ENCODE peak calls at places on chromosomes 6 and 20, in ten cellular contexts. S is Jurkat, Clone E6-1; V is stimulated activated CD4-positive, alpha-beta T cell treated with anti-CD3 and anti-CD28 coated beads, Interleukin-4, amount 100 ng/mL, for 4 hours; G is sciatic nerve; Y is NCI-H187 treated with DMSO at 0.1 percent for 48 hours; Q is nephron progenitor cell; U is HTR-8/SVneo; R is effector memory CD4-positive, alpha-beta T cell; W is tibial artery; D is activated CD8-positive, alpha-beta memory T cell treated with anti-CD3 and anti-CD28 coated beads, Interleukin-2, amount 10 ng/mL, durations not matched to agents 7 days and 5 days. L is an unnamed sample.

GRCh38 chr20:35129647-35130069 is 17.5 kb downstream of the EDEM2 start:
- DNase-seq in Y (no peak), S (no peak), R (no peak), U (no peak), Q (no peak), G (no peak), D (no peak), W (no peak), V (no peak), L (no peak)

GRCh38 chr20:23366384-23366783 is 4.4 kb downstream of the GZF1 start:
- DNase-seq in D (no peak), Y (no peak), R (no peak), Q (no peak), U (no peak), G (no peak), S (no peak), W (no peak), V (no peak), L (no peak)

GRCh38 chr6:164870175-164870574 is 439.2 kb downstream of the C6orf118 start:
- DNase-seq in Y (no peak), S (no peak), Q (no peak), G (no peak), R (no peak), W (no peak), V (no peak), D (no peak), U (no peak), L (no peak)

GRCh38 chr6:37517411-37517812 is 17.7 kb upstream of the CCDC167 start:
- DNase-seq in S (peak; percentile 93), Q (no peak), V (peak; percentile 70), W (no peak), Y (no peak), U (no peak), R (peak; percentile 74), G (no peak), D (peak; percentile 90), L (no peak)

GRCh38 chr6:3805448-3806123 is 43.6 kb upstream of the FAM50B start:
- DNase-seq in W (no peak), R (no peak), V (no peak), D (no peak), G (no peak), Q (no peak), Y (no peak), U (no peak), S (no peak), L (no peak)

GRCh38 chr6:50850223-50850751 is 31.6 kb downstream of the TFAP2B start:
- DNase-seq in S (no peak), V (no peak), D (no peak), Y (no peak), U (no peak), R (no peak), G (no peak), W (no peak), Q (peak; percentile 62), L (no peak)

GRCh38 chr6:117506180-117506835 is 23.8 kb downstream of the DCBLD1 start:
- DNase-seq in S (no peak), U (no peak), R (no peak), Q (no peak), D (no peak), W (no peak), G (no peak), Y (no peak), V (no peak), L (no peak)

GRCh38 chr6:57130784-57131183 is 40.8 kb downstream of the ZNF451 start:
- DNase-seq in W (no peak), R (no peak), Q (no peak), V (no peak), G (no peak), Y (no peak), U (no peak), S (no peak), D (no peak), L (no peak)

GRCh38 chr6:7433211-7433610 is 43.6 kb downstream of the RIOK1 start:
- DNase-seq in W (no peak), Y (peak; percentile 17), R (no peak), S (no peak), G (no peak), V (no peak), Q (no peak), U (no peak), D (no peak), L (no peak)

GRCh38 chr20:3115190-3116107 is 30.9 kb upstream of the AVP start:
- DNase-seq in U (peak; percentile 87), S (peak; percentile 35), Q (peak; percentile 47), Y (peak; percentile 32), G (no peak), R (no peak), V (no peak), D (no peak), W (no peak), L (peak; percentile 21)

GRCh38 chr6:135546680-135547418 is 49.3 kb upstream of the AHI1 start:
- DNase-seq in W (no peak), V (no peak), R (no peak), S (no peak), D (no peak), G (no peak), U (no peak), Y (no peak), Q (no peak), L (peak; percentile 3)

GRCh38 chr20:19909696-19910095 is 107.5 kb upstream of the NAA20 start:
- DNase-seq in D (no peak), W (peak; percentile 87), U (no peak), Q (no peak), G (no peak), S (no peak), V (no peak), R (no peak), Y (no peak), L (no peak)

GRCh38 chr6:41159415-41160082 is 3.4 kb downstream of the TREM2 start:
- DNase-seq in G (no peak), D (no peak), Q (no peak), R (no peak), Y (no peak), W (no peak), V (no peak), S (no peak), U (no peak), L (no peak)

GRCh38 chr20:50215101-50215500 is 24.5 kb downstream of the CEBPB start:
- DNase-seq in D (no peak), U (no peak), Q (no peak), V (no peak), Y (no peak), S (no peak), G (no peak), W (no peak), R (no peak), L (no peak)

GRCh38 chr20:59495894-59496510 is 108.3 kb upstream of the PHACTR3 start:
- DNase-seq in G (peak; percentile 81), R (peak; percentile 11), W (peak; percentile 38), Y (peak; percentile 3), V (peak; percentile 47), S (peak; percentile 50), D (peak; percentile 71), U (peak; percentile 95), Q (peak; percentile 83), L (peak; percentile 18)